ENCODE peak calls at places on chromosome 6, in four cellular contexts. Q is GM12878, B is foreskin fibroblast, V is left ventricle myocardium inferior. A is an unnamed sample.

GRCh38 chr6:13710552-13711383 is 867 bp downstream of the RANBP9 start:
- DNase-seq in Q (no peak), V (peak), B (peak), A (no peak)

GRCh38 chr6:32432050-32432450 is 7.6 kb upstream of the HLA-DRA start:
- DNase-seq in Q (no peak), V (no peak), B (peak), A (peak)

GRCh38 chr6:50815436-50816114 is 3.1 kb upstream of the TFAP2B start:
- DNase-seq in Q (no peak), B (peak), V (no peak), A (no peak)

GRCh38 chr6:37576336-37576737 is 76.6 kb upstream of the CCDC167 start:
- DNase-seq in B (peak), Q (no peak), V (no peak), A (no peak)

GRCh38 chr6:28111964-28112363 is 12.4 kb upstream of the ZSCAN16 start:
- DNase-seq in Q (no peak), B (no peak), V (no peak), A (no peak)

GRCh38 chr6:169807219-169807618 is 55.8 kb downstream of the ERMARD start:
- DNase-seq in Q (no peak), V (no peak), B (no peak), A (no peak)

GRCh38 chr6:42313941-42314570 is 96.4 kb upstream of the MRPS10 start:
- DNase-seq in B (peak), V (no peak), Q (no peak), A (no peak)

GRCh38 chr6:33983109-33983475 is 162.8 kb downstream of the GRM4 start:
- DNase-seq in Q (no peak), B (no peak), V (no peak), A (no peak)

GRCh38 chr6:123655520-123656306 is 19.0 kb upstream of the TRDN start:
- DNase-seq in B (no peak), V (no peak), Q (no peak), A (no peak)

GRCh38 chr6:127481628-127482027 is 22.4 kb upstream of the KIAA0408 start:
- DNase-seq in Q (no peak), V (no peak), B (peak), A (no peak)

GRCh38 chr6:127516676-127517273 is 2.4 kb downstream of the MTCL3 start:
- DNase-seq in B (peak), Q (no peak), V (no peak), A (no peak)

GRCh38 chr6:7813704-7814103 is 87.8 kb downstream of the BMP6 start:
- DNase-seq in Q (no peak), V (no peak), B (no peak), A (no peak)

GRCh38 chr6:139743629-139744028 is 369.2 kb upstream of the CITED2 start:
- DNase-seq in V (no peak), Q (no peak), B (peak), A (peak)

A was measured in fibroblast of the conjunctiva.